ENCODE peak calls at places on chromosomes 12 and 14, in six cellular contexts. One of them, this sample, is unnamed.
A peak's percentile ranks its signal among the peaks of the same experiment; 100 is the strongest.

GRCh38 chr14:81269100-81269978 is 48.6 kb upstream of the GTF2A1 start:
- DNase-seq in GM23338: peak; percentile 84
- DNase-seq in esophagus muscularis mucosa: no peak
- DNase-seq in IMR-90: peak; percentile 68
- DNase-seq in naive thymus-derived CD4-positive, alpha-beta T cell: peak; percentile 20
- DNase-seq in astrocyte: peak; percentile 52
- DNase-seq in this sample: peak; percentile 63

GRCh38 chr14:42571991-42572390 is 965.3 kb downstream of the LRFN5 start:
- DNase-seq in IMR-90: no peak
- DNase-seq in naive thymus-derived CD4-positive, alpha-beta T cell: no peak
- DNase-seq in astrocyte: no peak
- DNase-seq in GM23338: peak; percentile 11
- DNase-seq in esophagus muscularis mucosa: no peak
- DNase-seq in this sample: no peak

GRCh38 chr12:45655186-45655585 is 74.3 kb upstream of the ARID2 start:
- DNase-seq in naive thymus-derived CD4-positive, alpha-beta T cell: peak; percentile 75
- DNase-seq in IMR-90: peak; percentile 47
- DNase-seq in GM23338: peak; percentile 23
- DNase-seq in astrocyte: no peak
- DNase-seq in esophagus muscularis mucosa: no peak
- DNase-seq in this sample: no peak

GRCh38 chr14:96625436-96625945 is 123.3 kb downstream of the PAPOLA start:
- DNase-seq in esophagus muscularis mucosa: no peak
- DNase-seq in naive thymus-derived CD4-positive, alpha-beta T cell: no peak
- DNase-seq in GM23338: no peak
- DNase-seq in IMR-90: no peak
- DNase-seq in astrocyte: no peak
- DNase-seq in this sample: peak; percentile 38

GRCh38 chr12:94621662-94622359 is 28.5 kb downstream of the TMCC3 start:
- DNase-seq in esophagus muscularis mucosa: no peak
- DNase-seq in IMR-90: peak; percentile 47
- DNase-seq in GM23338: no peak
- DNase-seq in astrocyte: peak; percentile 69
- DNase-seq in naive thymus-derived CD4-positive, alpha-beta T cell: no peak
- DNase-seq in this sample: peak; percentile 13

GRCh38 chr12:130593056-130593455 is 123.0 kb downstream of the RIMBP2 start:
- DNase-seq in astrocyte: no peak
- DNase-seq in naive thymus-derived CD4-positive, alpha-beta T cell: no peak
- DNase-seq in esophagus muscularis mucosa: no peak
- DNase-seq in GM23338: no peak
- DNase-seq in IMR-90: no peak
- DNase-seq in this sample: no peak

GRCh38 chr14:68961781-68962584 is 17.1 kb downstream of the ACTN1 start:
- DNase-seq in naive thymus-derived CD4-positive, alpha-beta T cell: no peak
- DNase-seq in GM23338: peak; percentile 84
- DNase-seq in IMR-90: peak; percentile 85
- DNase-seq in astrocyte: peak; percentile 80
- DNase-seq in esophagus muscularis mucosa: no peak
- DNase-seq in this sample: peak; percentile 85

GRCh38 chr14:84482256-84483071 is 1047.5 kb upstream of the FLRT2 start:
- DNase-seq in esophagus muscularis mucosa: no peak
- DNase-seq in naive thymus-derived CD4-positive, alpha-beta T cell: no peak
- DNase-seq in astrocyte: peak; percentile 77
- DNase-seq in IMR-90: peak; percentile 75
- DNase-seq in GM23338: no peak
- DNase-seq in this sample: no peak

GRCh38 chr14:95021588-95021987 is 135.7 kb downstream of the DICER1 start:
- DNase-seq in esophagus muscularis mucosa: peak; percentile 7
- DNase-seq in IMR-90: no peak
- DNase-seq in GM23338: peak; percentile 46
- DNase-seq in astrocyte: no peak
- DNase-seq in naive thymus-derived CD4-positive, alpha-beta T cell: no peak
- DNase-seq in this sample: peak; percentile 68

GRCh38 chr12:64670856-64671639 is 60.8 kb downstream of the RASSF3 start:
- DNase-seq in astrocyte: peak; percentile 70
- DNase-seq in IMR-90: peak; percentile 69
- DNase-seq in esophagus muscularis mucosa: no peak
- DNase-seq in GM23338: no peak
- DNase-seq in naive thymus-derived CD4-positive, alpha-beta T cell: no peak
- DNase-seq in this sample: peak; percentile 81

GRCh38 chr12:64670039-64670438 is 59.7 kb downstream of the RASSF3 start:
- DNase-seq in naive thymus-derived CD4-positive, alpha-beta T cell: peak; percentile 38
- DNase-seq in IMR-90: no peak
- DNase-seq in astrocyte: no peak
- DNase-seq in GM23338: no peak
- DNase-seq in esophagus muscularis mucosa: no peak
- DNase-seq in this sample: no peak

GRCh38 chr12:64666054-64666914 is 56.0 kb downstream of the RASSF3 start:
- DNase-seq in astrocyte: peak; percentile 66
- DNase-seq in naive thymus-derived CD4-positive, alpha-beta T cell: no peak
- DNase-seq in GM23338: no peak
- DNase-seq in IMR-90: peak; percentile 54
- DNase-seq in esophagus muscularis mucosa: no peak
- DNase-seq in this sample: no peak

GRCh38 chr12:64671682-64672081 is 61.4 kb downstream of the RASSF3 start:
- DNase-seq in GM23338: no peak
- DNase-seq in IMR-90: no peak
- DNase-seq in naive thymus-derived CD4-positive, alpha-beta T cell: no peak
- DNase-seq in astrocyte: no peak
- DNase-seq in esophagus muscularis mucosa: no peak
- DNase-seq in this sample: no peak

GRCh38 chr12:64669270-64669842 is 59.1 kb downstream of the RASSF3 start:
- DNase-seq in IMR-90: peak; percentile 11
- DNase-seq in naive thymus-derived CD4-positive, alpha-beta T cell: peak; percentile 84
- DNase-seq in astrocyte: no peak
- DNase-seq in GM23338: peak; percentile 42
- DNase-seq in esophagus muscularis mucosa: no peak
- DNase-seq in this sample: peak; percentile 78
- H3K4me1 ChIP-seq in IMR-90: peaks cover 32% of the 10 kb centered on the region
- H3K4me1 ChIP-seq in naive thymus-derived CD4-positive, alpha-beta T cell: peaks cover 89% of the 10 kb centered on the region
- H3K4me1 ChIP-seq in astrocyte: peaks cover 42% of the 10 kb centered on the region
- H3K4me1 ChIP-seq in GM23338: peaks cover 80% of the 10 kb centered on the region
- H3K4me1 ChIP-seq in esophagus muscularis mucosa: peaks cover 100% of the 10 kb centered on the region
- H3K4me1 ChIP-seq in this sample: peaks cover 52% of the 10 kb centered on the region

GRCh38 chr12:65302891-65303290 is 24.4 kb downstream of the MSRB3 start:
- DNase-seq in esophagus muscularis mucosa: no peak
- DNase-seq in naive thymus-derived CD4-positive, alpha-beta T cell: no peak
- DNase-seq in GM23338: no peak
- DNase-seq in IMR-90: no peak
- DNase-seq in astrocyte: no peak
- DNase-seq in this sample: no peak

GRCh38 chr12:65300067-65300466 is 21.6 kb downstream of the MSRB3 start:
- DNase-seq in IMR-90: no peak
- DNase-seq in astrocyte: no peak
- DNase-seq in esophagus muscularis mucosa: no peak
- DNase-seq in GM23338: no peak
- DNase-seq in naive thymus-derived CD4-positive, alpha-beta T cell: no peak
- DNase-seq in this sample: no peak

GRCh38 chr12:65296503-65297265 is 18.2 kb downstream of the MSRB3 start:
- DNase-seq in astrocyte: no peak
- DNase-seq in IMR-90: no peak
- DNase-seq in esophagus muscularis mucosa: no peak
- DNase-seq in GM23338: no peak
- DNase-seq in naive thymus-derived CD4-positive, alpha-beta T cell: no peak
- DNase-seq in this sample: no peak

GRCh38 chr12:65305346-65305950 is 27.0 kb downstream of the MSRB3 start:
- DNase-seq in naive thymus-derived CD4-positive, alpha-beta T cell: no peak
- DNase-seq in astrocyte: no peak
- DNase-seq in GM23338: no peak
- DNase-seq in esophagus muscularis mucosa: no peak
- DNase-seq in IMR-90: peak; percentile 52
- DNase-seq in this sample: no peak

DNA sequence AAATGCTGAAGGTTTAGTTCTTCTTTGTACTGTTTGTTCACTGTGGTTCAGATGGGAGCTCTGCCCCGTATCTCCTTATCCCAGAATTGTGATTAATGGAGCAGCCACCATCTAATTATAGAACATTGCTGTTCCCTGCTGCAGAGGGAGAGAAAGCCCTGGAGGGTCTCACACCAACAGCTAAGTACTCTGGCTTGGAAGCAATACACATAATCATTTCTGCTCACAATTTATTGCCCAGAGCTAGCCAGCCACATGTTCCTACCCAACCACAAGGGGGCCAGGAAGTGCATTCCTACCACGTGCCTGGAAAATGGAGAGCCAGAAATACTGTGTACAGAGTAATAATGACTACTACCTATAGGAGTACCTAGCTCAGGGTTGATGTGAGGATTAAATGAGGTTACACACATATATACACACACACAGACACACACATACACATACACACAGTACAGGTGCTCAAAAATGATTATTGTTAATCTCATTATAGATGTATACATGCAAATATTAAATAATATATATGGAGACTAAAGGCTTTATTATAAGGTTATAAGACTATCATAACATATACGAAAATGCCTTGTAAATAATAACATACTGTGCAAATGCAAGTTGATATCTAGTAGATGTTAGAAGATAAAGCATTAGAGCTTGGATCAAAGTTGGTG is 22.3 kb downstream of the MSRB3 start:
- DNase-seq in esophagus muscularis mucosa: no peak
- DNase-seq in astrocyte: no peak
- DNase-seq in GM23338: peak; percentile 73
- DNase-seq in naive thymus-derived CD4-positive, alpha-beta T cell: no peak
- DNase-seq in IMR-90: peak; percentile 33
- DNase-seq in this sample: peak; percentile 82
- H3K4me1 ChIP-seq in esophagus muscularis mucosa: peaks cover 68% of the 10 kb centered on the region
- H3K4me1 ChIP-seq in astrocyte: peaks cover under 1% of the 10 kb centered on the region
- H3K4me1 ChIP-seq in GM23338: peaks cover 8% of the 10 kb centered on the region
- H3K4me1 ChIP-seq in naive thymus-derived CD4-positive, alpha-beta T cell: no peaks in the 10 kb centered on the region
- H3K4me1 ChIP-seq in IMR-90: peaks cover 13% of the 10 kb centered on the region
- H3K4me1 ChIP-seq in this sample: no peaks in the 10 kb centered on the region

GRCh38 chr12:90238872-90239271 is 530.2 kb upstream of the ATP2B1 start:
- DNase-seq in IMR-90: no peak
- DNase-seq in GM23338: no peak
- DNase-seq in esophagus muscularis mucosa: no peak
- DNase-seq in naive thymus-derived CD4-positive, alpha-beta T cell: no peak
- DNase-seq in astrocyte: no peak
- DNase-seq in this sample: no peak
- H3K4me1 ChIP-seq in IMR-90: peaks cover 2% of the 10 kb centered on the region
- H3K4me1 ChIP-seq in GM23338: no peaks in the 10 kb centered on the region
- H3K4me1 ChIP-seq in esophagus muscularis mucosa: no peaks in the 10 kb centered on the region
- H3K4me1 ChIP-seq in naive thymus-derived CD4-positive, alpha-beta T cell: no peaks in the 10 kb centered on the region
- H3K4me1 ChIP-seq in astrocyte: no peaks in the 10 kb centered on the region
- H3K4me1 ChIP-seq in this sample: no peaks in the 10 kb centered on the region

GRCh38 chr14:102319351-102320032 is at the start of gene ZNF839:
- DNase-seq in esophagus muscularis mucosa: peak; percentile 97
- DNase-seq in naive thymus-derived CD4-positive, alpha-beta T cell: peak; percentile 93
- DNase-seq in GM23338: peak; percentile 93
- DNase-seq in astrocyte: peak; percentile 73
- DNase-seq in IMR-90: peak; percentile 86
- DNase-seq in this sample: peak; percentile 97
- H3K4me1 ChIP-seq in esophagus muscularis mucosa: peaks cover 61% of the 10 kb centered on the region
- H3K4me1 ChIP-seq in naive thymus-derived CD4-positive, alpha-beta T cell: peaks cover 41% of the 10 kb centered on the region
- H3K4me1 ChIP-seq in GM23338: peaks cover 27% of the 10 kb centered on the region
- H3K4me1 ChIP-seq in astrocyte: peaks cover 40% of the 10 kb centered on the region
- H3K4me1 ChIP-seq in IMR-90: peaks cover 15% of the 10 kb centered on the region
- H3K4me1 ChIP-seq in this sample: peaks cover 9% of the 10 kb centered on the region

GRCh38 chr12:72273851-72274284 is 1.7 kb downstream of the TRHDE start:
- DNase-seq in astrocyte: no peak
- DNase-seq in GM23338: peak; percentile 36
- DNase-seq in naive thymus-derived CD4-positive, alpha-beta T cell: no peak
- DNase-seq in IMR-90: no peak
- DNase-seq in esophagus muscularis mucosa: no peak
- DNase-seq in this sample: peak; percentile 75

GRCh38 chr12:72274926-72275325 is 2.8 kb downstream of the TRHDE start:
- DNase-seq in esophagus muscularis mucosa: no peak
- DNase-seq in naive thymus-derived CD4-positive, alpha-beta T cell: no peak
- DNase-seq in IMR-90: peak; percentile 79
- DNase-seq in astrocyte: no peak
- DNase-seq in GM23338: no peak
- DNase-seq in this sample: no peak

GRCh38 chr12:72275551-72275950 is 3.4 kb downstream of the TRHDE start:
- DNase-seq in esophagus muscularis mucosa: no peak
- DNase-seq in GM23338: no peak
- DNase-seq in IMR-90: no peak
- DNase-seq in naive thymus-derived CD4-positive, alpha-beta T cell: no peak
- DNase-seq in astrocyte: no peak
- DNase-seq in this sample: no peak

GRCh38 chr12:72277415-72277814 is 5.2 kb downstream of the TRHDE start:
- DNase-seq in astrocyte: peak; percentile 61
- DNase-seq in naive thymus-derived CD4-positive, alpha-beta T cell: no peak
- DNase-seq in IMR-90: peak; percentile 81
- DNase-seq in GM23338: no peak
- DNase-seq in esophagus muscularis mucosa: no peak
- DNase-seq in this sample: no peak

DNA sequence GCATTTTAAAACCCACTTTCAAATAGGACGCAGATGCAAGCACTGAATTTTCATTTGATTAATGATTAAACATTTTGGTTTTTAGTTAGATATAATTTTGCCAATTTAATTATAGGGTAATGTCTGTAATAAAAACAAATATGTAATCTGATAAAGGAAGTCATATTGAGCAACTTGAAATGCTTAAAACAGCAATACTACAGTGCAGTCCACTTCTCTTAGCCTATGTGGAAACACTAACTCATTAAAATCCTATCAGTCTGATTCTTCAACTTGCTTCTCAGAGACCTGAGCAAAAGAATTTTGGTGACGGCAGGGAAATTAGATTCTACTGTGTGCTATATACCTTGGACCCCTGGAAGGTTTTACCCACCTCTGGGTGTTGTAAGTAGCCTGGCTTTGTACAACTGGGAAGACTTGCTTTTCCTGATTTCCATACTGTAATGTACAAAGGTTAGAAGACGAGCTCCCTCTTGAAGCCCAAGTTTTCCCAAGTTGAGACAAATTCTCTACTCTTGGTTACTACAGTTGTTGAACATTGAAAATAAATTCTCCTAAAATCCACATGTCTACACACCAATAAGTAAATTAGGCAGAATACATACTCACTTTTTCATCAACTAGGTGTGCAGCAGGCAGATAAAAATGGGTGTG is 4.2 kb downstream of the TRHDE start:
- DNase-seq in esophagus muscularis mucosa: no peak
- DNase-seq in astrocyte: no peak
- DNase-seq in GM23338: no peak
- DNase-seq in IMR-90: no peak
- DNase-seq in naive thymus-derived CD4-positive, alpha-beta T cell: no peak
- DNase-seq in this sample: no peak
- H3K4me1 ChIP-seq in esophagus muscularis mucosa: peaks cover 27% of the 10 kb centered on the region
- H3K4me1 ChIP-seq in astrocyte: peaks cover 9% of the 10 kb centered on the region
- H3K4me1 ChIP-seq in GM23338: peaks cover 36% of the 10 kb centered on the region
- H3K4me1 ChIP-seq in IMR-90: peaks cover 13% of the 10 kb centered on the region
- H3K4me1 ChIP-seq in naive thymus-derived CD4-positive, alpha-beta T cell: no peaks in the 10 kb centered on the region
- H3K4me1 ChIP-seq in this sample: no peaks in the 10 kb centered on the region

This sample was measured in endodermal cell.